ENCODE peak calls at places on chromosome 17, in seven cellular contexts. L, N, Z, A, P, K and Y are unnamed samples.

GRCh38 chr17:77128895-77129567 is 11.7 kb upstream of the SEC14L1 start:
- DNase-seq in L (no peak), N (no peak), Z (no peak), A (no peak), P (no peak), K (peak; percentile 58), Y (peak; percentile 76)

GRCh38 chr17:41098042-41098441 is at the start of gene KRTAP4-8:
- DNase-seq in L (no peak), N (no peak), Z (no peak), A (no peak), P (no peak), K (no peak), Y (no peak)

GRCh38 chr17:8062435-8062806 is 23.6 kb downstream of the ALOX15B start:
- DNase-seq in L (no peak), N (peak; percentile 25), Z (no peak), A (no peak), P (no peak), K (peak; percentile 70), Y (peak; percentile 69)

GRCh38 chr17:77489898-77490265 is 349.1 kb downstream of the SEC14L1 start:
- DNase-seq in L (peak; percentile 73), N (no peak), Z (no peak), A (no peak), P (no peak), K (no peak), Y (no peak)

GRCh38 chr17:33056392-33057146 is 64.9 kb downstream of the SPACA3 start:
- DNase-seq in L (no peak), N (no peak), Z (no peak), A (no peak), P (no peak), K (no peak), Y (no peak)

GRCh38 chr17:9150407-9151090 is 129.2 kb downstream of the NTN1 start:
- DNase-seq in L (peak; percentile 38), N (peak; percentile 1), Z (no peak), A (no peak), P (no peak), K (peak; percentile 2), Y (peak; percentile 3)

GRCh38 chr17:5695480-5695879 is 111.2 kb upstream of the NLRP1 start:
- DNase-seq in L (no peak), N (no peak), Z (no peak), A (no peak), P (no peak), K (no peak), Y (no peak)

GRCh38 chr17:36869441-36869840 is 67.8 kb upstream of the LHX1 start:
- DNase-seq in L (no peak), N (no peak), Z (no peak), A (no peak), P (no peak), K (no peak), Y (no peak)

GRCh38 chr17:21679256-21680146 is 12.8 kb upstream of the KCNJ18 start:
- DNase-seq in L (no peak), N (no peak), Z (no peak), A (no peak), P (no peak), K (no peak), Y (no peak)

GRCh38 chr17:60631119-60631518 is 31.1 kb downstream of the PPM1D start:
- DNase-seq in L (no peak), N (no peak), Z (no peak), A (no peak), P (no peak), K (no peak), Y (no peak)

GRCh38 chr17:71942626-71943025 is 178.2 kb upstream of the SOX9 start:
- DNase-seq in L (peak; percentile 10), N (no peak), Z (no peak), A (no peak), P (no peak), K (no peak), Y (no peak)

GRCh38 chr17:83144421-83145357 is 65.3 kb downstream of the METRNL start:
- DNase-seq in L (peak; percentile 50), N (peak; percentile 5), Z (no peak), A (no peak), P (no peak), K (peak; percentile 62), Y (no peak)

GRCh38 chr17:57747221-57748017 is 2.3 kb upstream of the CCDC182 start:
- DNase-seq in L (peak; percentile 17), N (peak; percentile 73), Z (peak; percentile 19), A (no peak), P (peak; percentile 67), K (peak; percentile 74), Y (peak; percentile 79)

GRCh38 chr17:47698749-47699535 is 5.0 kb downstream of the TBKBP1 start:
- DNase-seq in L (peak; percentile 59), N (peak; percentile 29), Z (no peak), A (peak; percentile 66), P (peak; percentile 76), K (peak; percentile 33), Y (peak; percentile 57)

GRCh38 chr17:17729620-17730249 is 48.5 kb downstream of the RAI1 start:
- DNase-seq in L (no peak), N (no peak), Z (no peak), A (no peak), P (peak; percentile 45), K (no peak), Y (no peak)

GRCh38 chr17:77266891-77267341 is 126.1 kb downstream of the SEC14L1 start:
- DNase-seq in L (no peak), N (peak; percentile 23), Z (no peak), A (no peak), P (no peak), K (no peak), Y (no peak)

GRCh38 chr17:69714659-69715058 is 300.2 kb downstream of the MAP2K6 start:
- DNase-seq in L (no peak), N (peak; percentile 71), Z (no peak), A (no peak), P (no peak), K (peak; percentile 71), Y (no peak)

GRCh38 chr17:38584350-38584925 is 21.3 kb downstream of the SRCIN1 start:
- DNase-seq in L (peak; percentile 28), N (peak; percentile 33), Z (no peak), A (peak; percentile 71), P (peak; percentile 69), K (peak; percentile 52), Y (peak; percentile 59)

GRCh38 chr17:3956983-3957382 is 7.3 kb downstream of the ATP2A3 start:
- DNase-seq in L (no peak), N (no peak), Z (no peak), A (no peak), P (no peak), K (no peak), Y (no peak)

DNA sequence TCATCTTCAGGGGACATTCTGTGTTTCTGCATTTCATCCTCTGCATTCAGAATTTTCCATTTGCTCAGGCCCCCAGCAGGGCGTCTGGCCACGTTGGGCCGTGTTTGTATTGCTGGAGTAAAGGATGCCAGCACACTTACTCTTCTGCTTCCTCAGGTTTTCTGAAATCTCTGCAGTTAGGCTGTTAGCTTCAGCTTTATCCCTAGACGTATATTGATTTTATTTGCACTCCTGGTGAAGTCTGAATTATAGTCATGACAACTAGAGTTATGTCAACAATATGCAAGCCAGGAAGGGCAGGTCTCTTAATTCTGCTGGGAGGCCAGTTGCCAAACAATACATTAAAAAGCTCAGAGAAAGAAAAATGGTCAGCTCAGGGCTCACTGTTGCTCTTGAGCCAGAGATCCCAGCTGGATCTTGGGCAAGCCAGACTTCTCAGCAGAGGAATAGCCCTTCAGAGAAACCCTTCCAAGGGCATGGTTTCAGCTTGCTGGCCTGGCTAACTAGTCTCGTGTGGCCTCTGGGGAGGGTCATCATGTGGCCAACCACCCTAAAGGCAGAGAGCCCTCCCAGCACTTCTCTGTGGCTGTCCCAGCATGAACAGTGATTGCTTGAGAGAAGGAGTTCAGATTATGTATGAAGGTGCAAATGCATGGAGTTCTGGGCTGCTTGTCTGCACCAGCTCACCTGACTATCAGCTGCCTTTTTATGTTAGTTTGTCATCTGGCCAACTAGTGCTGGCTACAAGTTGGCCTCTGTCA is 110.2 kb upstream of the CACNG5 start:
- DNase-seq in L (no peak), N (peak; percentile 54), Z (no peak), A (no peak), P (no peak), K (peak; percentile 68), Y (peak; percentile 60)
- TF ChIP-seq CTCF in L (no peak), N (no peak), Z (no peak), A (no peak), P (no peak), K (no peak), Y (no peak)

GRCh38 chr17:14427914-14428639 is 127.2 kb downstream of the HS3ST3B1 start:
- DNase-seq in L (no peak), N (no peak), Z (no peak), A (no peak), P (no peak), K (no peak), Y (no peak)
- H3K4me3 ChIP-seq in L (no peak overlapping the region), N (no peak overlapping the region), Z (no peak overlapping the region), A (no peak overlapping the region), P (no peak overlapping the region), K (no peak overlapping the region), Y (no peak overlapping the region)

GRCh38 chr17:63173903-63174302 is 207.9 kb downstream of the TANC2 start:
- DNase-seq in L (no peak), N (no peak), Z (no peak), A (no peak), P (no peak), K (no peak), Y (no peak)

GRCh38 chr17:63170795-63171194 is 204.8 kb downstream of the TANC2 start:
- DNase-seq in L (no peak), N (no peak), Z (no peak), A (no peak), P (no peak), K (no peak), Y (no peak)

GRCh38 chr17:63173450-63173849 is 207.4 kb downstream of the TANC2 start:
- DNase-seq in L (no peak), N (no peak), Z (no peak), A (no peak), P (no peak), K (no peak), Y (no peak)

GRCh38 chr17:63171428-63172205 is 205.6 kb downstream of the TANC2 start:
- DNase-seq in L (no peak), N (peak; percentile 73), Z (no peak), A (no peak), P (no peak), K (peak; percentile 23), Y (peak; percentile 57)
- TF ChIP-seq CTCF in L (no peak), N (no peak), Z (no peak), A (no peak), P (no peak), K (no peak), Y (no peak)

DNA sequence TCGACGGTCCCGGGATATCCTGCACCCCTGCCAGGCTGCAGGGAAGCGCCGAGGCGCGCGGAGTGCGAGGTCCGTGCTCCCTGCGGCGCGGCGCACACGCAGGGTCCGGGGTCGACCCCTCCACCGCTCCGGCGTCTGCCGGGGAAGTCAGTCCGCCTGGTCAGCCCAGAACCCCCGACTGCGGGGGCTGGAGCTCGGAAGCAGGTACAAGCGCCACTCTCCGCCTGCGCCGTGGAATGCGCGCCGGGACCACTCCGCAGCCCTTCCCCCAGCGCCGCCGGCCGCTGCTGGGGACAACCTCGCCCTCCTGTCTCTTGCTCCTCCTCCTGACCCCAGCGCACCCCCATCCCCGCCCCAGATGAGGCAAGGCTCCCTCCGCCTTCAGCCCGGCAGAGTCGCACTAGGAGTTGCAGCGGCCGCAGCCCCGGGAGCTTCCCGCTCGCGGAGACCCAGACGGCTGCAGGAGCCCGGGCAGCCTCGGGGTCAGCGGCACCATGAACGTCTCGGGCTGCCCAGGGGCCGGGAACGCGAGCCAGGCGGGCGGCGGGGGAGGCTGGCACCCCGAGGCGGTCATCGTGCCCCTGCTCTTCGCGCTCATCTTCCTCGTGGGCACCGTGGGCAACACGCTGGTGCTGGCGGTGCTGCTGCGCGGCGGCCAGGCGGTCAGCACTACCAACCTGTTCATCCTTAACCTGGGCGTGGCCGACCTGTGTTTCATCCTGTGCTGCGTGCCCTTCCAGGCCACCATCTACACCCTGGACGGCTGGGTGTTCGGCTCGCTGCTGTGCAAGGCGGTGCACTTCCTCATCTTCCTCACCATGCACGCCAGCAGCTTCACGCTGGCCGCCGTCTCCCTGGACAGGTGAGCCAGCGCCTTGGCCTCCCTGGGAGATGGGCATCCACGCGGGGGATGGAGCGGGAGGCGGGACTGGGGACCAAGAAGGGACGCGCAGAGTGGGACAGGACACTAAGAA is at the start of gene GALR2:
- DNase-seq in L (no peak), N (no peak), Z (no peak), A (no peak), P (peak; percentile 34), K (no peak), Y (no peak)
- H3K4me3 ChIP-seq in L (peak within 1 kb of the TSS; percentile 8), N (no peak within 1 kb of the TSS), Z (no peak within 1 kb of the TSS), A (peak within 1 kb of the TSS; percentile 53), P (peak within 1 kb of the TSS; percentile 15), K (peak within 1 kb of the TSS; percentile 25), Y (no peak within 1 kb of the TSS)